ENCODE peak calls at places on chromosomes 3 and 15, in six cellular contexts. One of them, this sample, is unnamed. For H3K9me3, the result is how much of the 10 kb centered on the place peaks cover.

GRCh38 chr3:37096972-37097371 is 77.4 kb downstream of the LRRFIP2 start:
- DNase-seq in H1: no peak
- DNase-seq in H9: no peak
- DNase-seq in neuronal stem cell: no peak
- DNase-seq in IMR-90: no peak
- DNase-seq in mesenchymal stem cell: peak
- DNase-seq in this sample: no peak

GRCh38 chr15:84961114-84961452 is 20.6 kb upstream of the PDE8A start:
- DNase-seq in H1: no peak
- DNase-seq in H9: no peak
- DNase-seq in neuronal stem cell: no peak
- DNase-seq in IMR-90: peak
- DNase-seq in mesenchymal stem cell: peak
- DNase-seq in this sample: peak

GRCh38 chr15:61584410-61584809 is 355.3 kb upstream of the RORA start:
- DNase-seq in H1: no peak
- DNase-seq in H9: no peak
- DNase-seq in neuronal stem cell: no peak
- DNase-seq in IMR-90: no peak
- DNase-seq in mesenchymal stem cell: no peak
- DNase-seq in this sample: no peak

GRCh38 chr3:149449799-149450198 is 24.7 kb upstream of the TM4SF4 start:
- DNase-seq in H1: no peak
- DNase-seq in H9: no peak
- DNase-seq in neuronal stem cell: no peak
- DNase-seq in IMR-90: peak
- DNase-seq in mesenchymal stem cell: no peak
- DNase-seq in this sample: peak

GRCh38 chr3:61946925-61947324 is 385.6 kb downstream of the PTPRG start:
- DNase-seq in H1: no peak
- DNase-seq in H9: no peak
- DNase-seq in neuronal stem cell: peak
- DNase-seq in IMR-90: no peak
- DNase-seq in mesenchymal stem cell: no peak
- DNase-seq in this sample: no peak

GRCh38 chr3:25043181-25043580 is 384.9 kb upstream of the RARB start:
- DNase-seq in H1: no peak
- DNase-seq in H9: no peak
- DNase-seq in neuronal stem cell: no peak
- DNase-seq in IMR-90: no peak
- DNase-seq in mesenchymal stem cell: no peak
- DNase-seq in this sample: no peak

GRCh38 chr15:41429003-41429890 is 12.4 kb downstream of the RTF1 start:
- DNase-seq in H1: no peak
- DNase-seq in H9: no peak
- DNase-seq in neuronal stem cell: no peak
- DNase-seq in IMR-90: peak
- DNase-seq in mesenchymal stem cell: peak
- DNase-seq in this sample: no peak

GRCh38 chr15:96692826-96693225 is 362.3 kb downstream of the NR2F2 start:
- DNase-seq in H1: no peak
- DNase-seq in H9: no peak
- DNase-seq in neuronal stem cell: no peak
- DNase-seq in IMR-90: no peak
- DNase-seq in mesenchymal stem cell: no peak
- DNase-seq in this sample: no peak

GRCh38 chr3:66609660-66610547 is 109.1 kb upstream of the LRIG1 start:
- DNase-seq in H1: peak
- DNase-seq in H9: peak
- DNase-seq in neuronal stem cell: peak
- DNase-seq in IMR-90: peak
- DNase-seq in mesenchymal stem cell: no peak
- DNase-seq in this sample: no peak

GRCh38 chr3:32143849-32144757 is 37.7 kb downstream of the GPD1L start:
- DNase-seq in H1: no peak
- DNase-seq in H9: peak
- DNase-seq in neuronal stem cell: peak
- DNase-seq in IMR-90: peak
- DNase-seq in mesenchymal stem cell: peak
- DNase-seq in this sample: peak

GRCh38 chr3:98978068-98978811 is 76.7 kb upstream of the DCBLD2 start:
- DNase-seq in H1: no peak
- DNase-seq in H9: no peak
- DNase-seq in neuronal stem cell: no peak
- DNase-seq in IMR-90: no peak
- DNase-seq in mesenchymal stem cell: no peak
- DNase-seq in this sample: no peak

GRCh38 chr15:38651328-38652038 is 86.9 kb upstream of the RASGRP1 start:
- DNase-seq in H1: no peak
- DNase-seq in H9: no peak
- DNase-seq in neuronal stem cell: no peak
- DNase-seq in IMR-90: no peak
- DNase-seq in mesenchymal stem cell: no peak
- DNase-seq in this sample: no peak

GRCh38 chr3:73893089-73893488 is 268.3 kb upstream of the PDZRN3 start:
- DNase-seq in H1: no peak
- DNase-seq in H9: no peak
- DNase-seq in neuronal stem cell: no peak
- DNase-seq in IMR-90: no peak
- DNase-seq in mesenchymal stem cell: no peak
- DNase-seq in this sample: no peak

GRCh38 chr3:30511524-30512278 is 94.7 kb upstream of the TGFBR2 start:
- DNase-seq in H1: no peak
- DNase-seq in H9: no peak
- DNase-seq in neuronal stem cell: no peak
- DNase-seq in IMR-90: peak
- DNase-seq in mesenchymal stem cell: peak
- DNase-seq in this sample: peak

GRCh38 chr15:70142322-70143191 is 44.8 kb upstream of the TLE3 start:
- DNase-seq in H1: no peak
- DNase-seq in H9: no peak
- DNase-seq in neuronal stem cell: no peak
- DNase-seq in IMR-90: peak
- DNase-seq in mesenchymal stem cell: peak
- DNase-seq in this sample: peak

GRCh38 chr3:152267831-152268500 is 763 bp upstream of the MBNL1 start:
- DNase-seq in H1: no peak
- DNase-seq in H9: no peak
- DNase-seq in neuronal stem cell: no peak
- DNase-seq in IMR-90: no peak
- DNase-seq in mesenchymal stem cell: no peak
- DNase-seq in this sample: peak

GRCh38 chr3:13616359-13616758 is 67.4 kb downstream of the FBLN2 start:
- DNase-seq in H1: no peak
- DNase-seq in H9: no peak
- DNase-seq in neuronal stem cell: no peak
- DNase-seq in IMR-90: peak
- DNase-seq in mesenchymal stem cell: no peak
- DNase-seq in this sample: no peak

GRCh38 chr3:72462611-72463011 is 385.6 kb downstream of the SHQ1 start:
- DNase-seq in H1: no peak
- DNase-seq in H9: no peak
- DNase-seq in neuronal stem cell: no peak
- DNase-seq in IMR-90: no peak
- DNase-seq in mesenchymal stem cell: no peak
- DNase-seq in this sample: no peak

GRCh38 chr3:194212869-194213320 is 76.9 kb downstream of the HES1 start:
- DNase-seq in H1: peak
- DNase-seq in H9: peak
- DNase-seq in neuronal stem cell: peak
- DNase-seq in IMR-90: no peak
- DNase-seq in mesenchymal stem cell: no peak
- DNase-seq in this sample: peak

GRCh38 chr15:85782112-85782511 is 12.6 kb downstream of the KLHL25 start:
- DNase-seq in H1: no peak
- DNase-seq in H9: no peak
- DNase-seq in neuronal stem cell: no peak
- DNase-seq in IMR-90: peak
- DNase-seq in mesenchymal stem cell: no peak
- DNase-seq in this sample: no peak

GRCh38 chr3:70358978-70359580 is 46.6 kb upstream of the MDFIC2 start:
- DNase-seq in H1: no peak
- DNase-seq in H9: no peak
- DNase-seq in neuronal stem cell: peak
- DNase-seq in IMR-90: peak
- DNase-seq in mesenchymal stem cell: peak
- DNase-seq in this sample: peak

GRCh38 chr3:38137615-38138346 is 680 bp upstream of the MYD88 start:
- DNase-seq in H1: peak
- DNase-seq in H9: peak
- DNase-seq in neuronal stem cell: peak
- DNase-seq in IMR-90: no peak
- DNase-seq in mesenchymal stem cell: no peak
- DNase-seq in this sample: no peak

GRCh38 chr15:50148362-50148963 is 29.4 kb upstream of the ATP8B4 start:
- DNase-seq in H1: no peak
- DNase-seq in H9: peak
- DNase-seq in neuronal stem cell: peak
- DNase-seq in IMR-90: peak
- DNase-seq in mesenchymal stem cell: peak
- DNase-seq in this sample: peak

GRCh38 chr3:172752651-172753050 is 2.1 kb downstream of the ECT2 start:
- DNase-seq in H1: no peak
- DNase-seq in H9: no peak
- DNase-seq in neuronal stem cell: no peak
- DNase-seq in IMR-90: no peak
- DNase-seq in mesenchymal stem cell: no peak
- DNase-seq in this sample: no peak

GRCh38 chr3:50155891-50156290 is 767 bp downstream of the SEMA3F start:
- DNase-seq in H1: peak
- DNase-seq in H9: no peak
- DNase-seq in neuronal stem cell: no peak
- DNase-seq in IMR-90: no peak
- DNase-seq in mesenchymal stem cell: peak
- DNase-seq in this sample: no peak

GRCh38 chr3:114506622-114507300 is 212.9 kb downstream of the TIGIT start:
- DNase-seq in H1: no peak
- DNase-seq in H9: no peak
- DNase-seq in neuronal stem cell: no peak
- DNase-seq in IMR-90: peak
- DNase-seq in mesenchymal stem cell: peak
- DNase-seq in this sample: no peak

GRCh38 chr15:54884312-54884711 is 312.4 kb downstream of the RSL24D1 start:
- DNase-seq in H1: no peak
- DNase-seq in H9: no peak
- DNase-seq in neuronal stem cell: no peak
- DNase-seq in IMR-90: no peak
- DNase-seq in mesenchymal stem cell: no peak
- DNase-seq in this sample: no peak

GRCh38 chr3:52489453-52489852 is 5.7 kb upstream of the STAB1 start:
- DNase-seq in H1: no peak
- DNase-seq in H9: no peak
- DNase-seq in neuronal stem cell: no peak
- DNase-seq in IMR-90: no peak
- DNase-seq in mesenchymal stem cell: no peak
- DNase-seq in this sample: no peak

GRCh38 chr3:52490035-52490937 is 4.9 kb upstream of the STAB1 start:
- DNase-seq in H1: no peak
- DNase-seq in H9: no peak
- DNase-seq in neuronal stem cell: no peak
- DNase-seq in IMR-90: no peak
- DNase-seq in mesenchymal stem cell: no peak
- DNase-seq in this sample: no peak

GRCh38 chr3:52488746-52489145 is 6.4 kb upstream of the STAB1 start:
- DNase-seq in H1: no peak
- DNase-seq in H9: no peak
- DNase-seq in neuronal stem cell: no peak
- DNase-seq in IMR-90: no peak
- DNase-seq in mesenchymal stem cell: no peak
- DNase-seq in this sample: no peak

GRCh38 chr3:52492059-52492458 is 3.1 kb upstream of the STAB1 start:
- DNase-seq in H1: no peak
- DNase-seq in H9: no peak
- DNase-seq in neuronal stem cell: no peak
- DNase-seq in IMR-90: no peak
- DNase-seq in mesenchymal stem cell: no peak
- DNase-seq in this sample: no peak

GRCh38 chr3:52490938-52491526 is 4.1 kb upstream of the STAB1 start:
- DNase-seq in H1: no peak
- DNase-seq in H9: no peak
- DNase-seq in neuronal stem cell: no peak
- DNase-seq in IMR-90: peak
- DNase-seq in mesenchymal stem cell: peak
- DNase-seq in this sample: no peak
- H3K14ac ChIP-seq in H1: no peak
- H3K14ac ChIP-seq in H9: no peak
- H3K14ac ChIP-seq in neuronal stem cell: no peak
- H3K14ac ChIP-seq in IMR-90: no peak
- H3K14ac ChIP-seq in mesenchymal stem cell: no peak
- H3K14ac ChIP-seq in this sample: no peak

DNA sequence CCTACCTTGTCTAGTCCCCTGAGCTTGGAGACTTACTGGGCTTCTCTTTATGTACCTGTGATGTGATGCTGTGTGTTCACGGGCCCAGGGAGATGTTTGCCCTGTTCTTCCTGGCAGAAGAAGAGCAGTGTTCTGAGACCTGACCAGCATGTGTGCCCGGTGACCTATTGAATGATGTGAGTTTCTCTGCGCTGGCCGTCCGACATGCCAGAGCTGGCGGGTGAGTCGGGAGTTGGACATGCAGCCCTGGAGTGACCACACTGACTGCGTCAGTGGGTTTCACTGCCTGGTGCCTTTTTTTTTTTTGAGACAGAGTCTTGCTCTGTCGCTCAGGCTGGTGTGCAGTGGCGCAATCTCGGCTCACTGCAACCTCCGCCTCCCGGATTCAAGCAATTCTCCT is 42.3 kb downstream of the CGNL1 start:
- DNase-seq in H1: peak
- DNase-seq in H9: no peak
- DNase-seq in neuronal stem cell: no peak
- DNase-seq in IMR-90: no peak
- DNase-seq in mesenchymal stem cell: no peak
- DNase-seq in this sample: peak
- H2AK5ac ChIP-seq in H1: no peak
- H2AK5ac ChIP-seq in H9: no peak
- H2AK5ac ChIP-seq in neuronal stem cell: no peak
- H2AK5ac ChIP-seq in IMR-90: no peak
- H2AK5ac ChIP-seq in mesenchymal stem cell: no peak
- H2AK5ac ChIP-seq in this sample: no peak

GRCh38 chr15:74050127-74050526 is 32.2 kb downstream of the GOLGA6A start:
- DNase-seq in H1: no peak
- DNase-seq in H9: no peak
- DNase-seq in neuronal stem cell: no peak
- DNase-seq in IMR-90: no peak
- DNase-seq in mesenchymal stem cell: no peak
- DNase-seq in this sample: no peak
- H3K9me3 ChIP-seq in H1: under half
- H3K9me3 ChIP-seq in H9: under half
- H3K9me3 ChIP-seq in neuronal stem cell: under half
- H3K9me3 ChIP-seq in IMR-90: under half
- H3K9me3 ChIP-seq in mesenchymal stem cell: under half
- H3K9me3 ChIP-seq in this sample: under half

DNA sequence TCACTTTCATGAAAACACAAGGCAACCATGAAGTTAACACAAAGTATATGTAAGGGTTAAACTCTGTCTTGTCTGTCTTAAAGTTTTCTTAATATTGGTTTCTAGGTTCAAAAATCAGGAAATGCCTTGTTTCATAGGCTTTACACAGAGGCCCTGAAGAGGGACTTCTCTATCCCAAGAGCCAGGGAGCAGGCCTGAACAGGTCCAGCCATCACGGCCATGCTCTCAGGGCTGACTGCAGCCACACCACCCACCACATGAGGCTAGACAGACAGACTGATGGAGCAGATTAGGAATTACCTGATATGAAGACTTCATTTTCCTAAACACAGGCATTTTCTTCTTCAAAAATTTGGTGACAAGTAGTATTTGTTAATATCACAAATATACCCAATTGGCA is 502.9 kb downstream of the GABRG3 start:
- DNase-seq in H1: no peak
- DNase-seq in H9: no peak
- DNase-seq in neuronal stem cell: no peak
- DNase-seq in IMR-90: no peak
- DNase-seq in mesenchymal stem cell: no peak
- DNase-seq in this sample: no peak
- H3K14ac ChIP-seq in H1: no peak
- H3K14ac ChIP-seq in H9: no peak
- H3K14ac ChIP-seq in neuronal stem cell: no peak
- H3K14ac ChIP-seq in IMR-90: no peak
- H3K14ac ChIP-seq in mesenchymal stem cell: no peak
- H3K14ac ChIP-seq in this sample: no peak

This sample was measured in trophoblast cell.